ENCODE peak calls at places on chromosomes 1 and 21, in seven cellular contexts. One of them, this sample, is unnamed. For H3K36me3 and H3K4me1, the result is how much of the 10 kb centered on the place peaks cover.

GRCh38 chr1:230077436-230078221 is 10.6 kb downstream of the GALNT2 start:
- DNase-seq in CD8-positive, alpha-beta T cell: no peak
- DNase-seq in heart right ventricle: no peak
- DNase-seq in right atrium auricular region: no peak
- DNase-seq in PC-3: peak
- DNase-seq in ovary: no peak
- DNase-seq in upper lobe of right lung: no peak
- DNase-seq in this sample: no peak

GRCh38 chr1:115327270-115327669 is 10.8 kb downstream of the NGF start:
- DNase-seq in CD8-positive, alpha-beta T cell: no peak
- DNase-seq in heart right ventricle: no peak
- DNase-seq in right atrium auricular region: no peak
- DNase-seq in PC-3: no peak
- DNase-seq in ovary: no peak
- DNase-seq in upper lobe of right lung: no peak
- DNase-seq in this sample: no peak

GRCh38 chr21:34981793-34982192 is 67.3 kb downstream of the RUNX1 start:
- DNase-seq in CD8-positive, alpha-beta T cell: no peak
- DNase-seq in heart right ventricle: no peak
- DNase-seq in right atrium auricular region: no peak
- DNase-seq in PC-3: no peak
- DNase-seq in ovary: no peak
- DNase-seq in upper lobe of right lung: no peak
- DNase-seq in this sample: no peak

GRCh38 chr1:41572224-41572623 is 87.7 kb upstream of the EDN2 start:
- DNase-seq in CD8-positive, alpha-beta T cell: no peak
- DNase-seq in heart right ventricle: no peak
- DNase-seq in right atrium auricular region: peak
- DNase-seq in PC-3: no peak
- DNase-seq in ovary: no peak
- DNase-seq in upper lobe of right lung: no peak
- DNase-seq in this sample: no peak

GRCh38 chr21:38788275-38788911 is 17.3 kb upstream of the ETS2 start:
- DNase-seq in CD8-positive, alpha-beta T cell: no peak
- DNase-seq in heart right ventricle: no peak
- DNase-seq in right atrium auricular region: no peak
- DNase-seq in PC-3: no peak
- DNase-seq in ovary: no peak
- DNase-seq in upper lobe of right lung: no peak
- DNase-seq in this sample: no peak

GRCh38 chr1:11144563-11145256 is 44.4 kb upstream of the ANGPTL7 start:
- DNase-seq in CD8-positive, alpha-beta T cell: no peak
- DNase-seq in heart right ventricle: no peak
- DNase-seq in right atrium auricular region: no peak
- DNase-seq in PC-3: no peak
- DNase-seq in ovary: no peak
- DNase-seq in upper lobe of right lung: no peak
- DNase-seq in this sample: no peak

GRCh38 chr1:152774875-152775274 is at the start of gene LCE1F:
- DNase-seq in CD8-positive, alpha-beta T cell: no peak
- DNase-seq in heart right ventricle: no peak
- DNase-seq in right atrium auricular region: no peak
- DNase-seq in PC-3: no peak
- DNase-seq in ovary: no peak
- DNase-seq in upper lobe of right lung: no peak
- DNase-seq in this sample: no peak

GRCh38 chr1:117262976-117263375 is 52.2 kb upstream of the VTCN1 start:
- DNase-seq in CD8-positive, alpha-beta T cell: no peak
- DNase-seq in heart right ventricle: no peak
- DNase-seq in right atrium auricular region: no peak
- DNase-seq in PC-3: no peak
- DNase-seq in ovary: no peak
- DNase-seq in upper lobe of right lung: no peak
- DNase-seq in this sample: no peak

GRCh38 chr1:1282998-1283397 is 2.8 kb downstream of the SCNN1D start:
- DNase-seq in CD8-positive, alpha-beta T cell: no peak
- DNase-seq in heart right ventricle: peak
- DNase-seq in right atrium auricular region: no peak
- DNase-seq in PC-3: peak
- DNase-seq in ovary: no peak
- DNase-seq in upper lobe of right lung: no peak
- DNase-seq in this sample: no peak

GRCh38 chr1:23020731-23021130 is 1.5 kb downstream of the KDM1A start:
- DNase-seq in CD8-positive, alpha-beta T cell: no peak
- DNase-seq in heart right ventricle: no peak
- DNase-seq in right atrium auricular region: no peak
- DNase-seq in PC-3: peak
- DNase-seq in ovary: no peak
- DNase-seq in upper lobe of right lung: no peak
- DNase-seq in this sample: no peak

GRCh38 chr21:33971492-33972013 is 55.9 kb upstream of the ATP5PO start:
- DNase-seq in CD8-positive, alpha-beta T cell: no peak
- DNase-seq in heart right ventricle: no peak
- DNase-seq in right atrium auricular region: no peak
- DNase-seq in PC-3: peak
- DNase-seq in ovary: no peak
- DNase-seq in upper lobe of right lung: no peak
- DNase-seq in this sample: no peak

GRCh38 chr1:222623458-222623857 is 5.6 kb downstream of the MIA3 start:
- DNase-seq in CD8-positive, alpha-beta T cell: no peak
- DNase-seq in heart right ventricle: no peak
- DNase-seq in right atrium auricular region: no peak
- DNase-seq in PC-3: no peak
- DNase-seq in ovary: no peak
- DNase-seq in upper lobe of right lung: no peak
- DNase-seq in this sample: no peak
- H3K36me3 ChIP-seq in CD8-positive, alpha-beta T cell: under half
- H3K36me3 ChIP-seq in heart right ventricle: half or more
- H3K36me3 ChIP-seq in right atrium auricular region: under half
- H3K36me3 ChIP-seq in PC-3: under half
- H3K36me3 ChIP-seq in ovary: under half
- H3K36me3 ChIP-seq in upper lobe of right lung: half or more
- H3K36me3 ChIP-seq in this sample: under half

DNA sequence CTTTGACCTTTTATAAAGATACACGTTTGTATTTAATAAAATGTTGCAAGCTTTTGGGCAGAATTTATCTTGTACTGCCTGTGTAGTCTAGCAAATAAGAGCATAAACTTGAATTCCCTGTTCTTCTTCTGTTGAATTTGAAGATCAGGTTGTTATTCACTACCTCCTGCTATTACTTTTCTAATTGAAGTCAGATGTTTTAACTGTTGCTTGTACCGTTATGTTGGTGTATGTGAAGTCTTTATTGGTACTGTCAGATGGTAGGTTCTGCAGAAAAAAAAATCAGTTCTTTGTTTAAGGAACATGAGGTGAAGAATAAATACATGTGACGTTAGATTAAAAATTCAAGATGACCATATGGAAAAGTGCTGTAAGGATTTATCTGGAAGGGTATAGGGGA is 69.1 kb downstream of the DYRK1A start:
- DNase-seq in CD8-positive, alpha-beta T cell: no peak
- DNase-seq in heart right ventricle: no peak
- DNase-seq in right atrium auricular region: no peak
- DNase-seq in PC-3: no peak
- DNase-seq in ovary: no peak
- DNase-seq in upper lobe of right lung: no peak
- DNase-seq in this sample: no peak
- H3K4me1 ChIP-seq in CD8-positive, alpha-beta T cell: half or more
- H3K4me1 ChIP-seq in heart right ventricle: half or more
- H3K4me1 ChIP-seq in right atrium auricular region: under half
- H3K4me1 ChIP-seq in PC-3: under half
- H3K4me1 ChIP-seq in ovary: under half
- H3K4me1 ChIP-seq in upper lobe of right lung: under half
- H3K4me1 ChIP-seq in this sample: under half

DNA sequence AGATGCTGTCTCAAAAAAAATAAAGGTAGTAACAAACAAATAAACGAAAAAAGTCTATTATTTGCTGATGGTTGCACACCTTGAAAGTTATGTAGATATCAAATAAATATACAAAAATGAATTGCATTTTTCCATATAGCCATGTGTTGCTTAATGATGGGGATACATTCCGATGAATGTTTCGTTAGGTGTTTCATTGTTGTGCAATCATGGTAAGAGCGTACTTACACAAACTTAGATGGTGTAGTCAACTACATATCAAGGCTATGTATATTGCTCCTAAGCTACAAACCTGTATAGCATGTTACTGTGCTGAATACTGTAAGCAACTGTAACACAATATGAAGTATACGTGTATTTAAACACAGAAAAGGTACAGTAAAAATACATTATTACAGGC is 34.4 kb downstream of the AHCTF1 start:
- DNase-seq in CD8-positive, alpha-beta T cell: no peak
- DNase-seq in heart right ventricle: no peak
- DNase-seq in right atrium auricular region: no peak
- DNase-seq in PC-3: no peak
- DNase-seq in ovary: no peak
- DNase-seq in upper lobe of right lung: no peak
- DNase-seq in this sample: no peak
- H3K36me3 ChIP-seq in CD8-positive, alpha-beta T cell: under half
- H3K36me3 ChIP-seq in heart right ventricle: half or more
- H3K36me3 ChIP-seq in right atrium auricular region: half or more
- H3K36me3 ChIP-seq in PC-3: half or more
- H3K36me3 ChIP-seq in ovary: under half
- H3K36me3 ChIP-seq in upper lobe of right lung: half or more
- H3K36me3 ChIP-seq in this sample: under half

GRCh38 chr1:21297975-21298374 is 7.7 kb upstream of the ECE1 start:
- DNase-seq in CD8-positive, alpha-beta T cell: no peak
- DNase-seq in heart right ventricle: no peak
- DNase-seq in right atrium auricular region: peak
- DNase-seq in PC-3: no peak
- DNase-seq in ovary: no peak
- DNase-seq in upper lobe of right lung: no peak
- DNase-seq in this sample: no peak
- H3K4me1 ChIP-seq in CD8-positive, alpha-beta T cell: half or more
- H3K4me1 ChIP-seq in heart right ventricle: half or more
- H3K4me1 ChIP-seq in right atrium auricular region: half or more
- H3K4me1 ChIP-seq in PC-3: under half
- H3K4me1 ChIP-seq in ovary: under half
- H3K4me1 ChIP-seq in upper lobe of right lung: under half
- H3K4me1 ChIP-seq in this sample: under half

DNA sequence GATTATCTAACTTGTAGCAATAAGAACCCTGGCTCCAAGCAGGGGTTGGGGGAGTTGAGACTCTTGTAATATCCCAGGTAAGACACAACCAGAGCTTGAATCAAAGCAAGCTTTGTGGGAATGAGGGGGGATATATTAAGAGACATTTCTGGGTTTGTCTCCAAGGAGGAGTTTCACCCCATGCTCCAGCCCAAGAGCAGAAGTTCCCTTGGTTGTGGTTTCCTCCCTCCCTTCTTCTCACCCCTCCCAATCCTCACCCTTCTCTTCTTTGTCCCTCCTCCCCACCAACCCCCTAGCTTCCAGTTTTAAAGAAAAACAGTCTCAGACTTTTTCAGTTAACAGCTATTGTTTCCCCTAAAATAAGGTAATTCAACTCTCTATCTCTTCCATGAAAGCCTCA is 11.9 kb downstream of the TRAF3IP3 start:
- DNase-seq in CD8-positive, alpha-beta T cell: no peak
- DNase-seq in heart right ventricle: no peak
- DNase-seq in right atrium auricular region: no peak
- DNase-seq in PC-3: no peak
- DNase-seq in ovary: no peak
- DNase-seq in upper lobe of right lung: no peak
- DNase-seq in this sample: no peak
- H3K36me3 ChIP-seq in CD8-positive, alpha-beta T cell: under half
- H3K36me3 ChIP-seq in heart right ventricle: under half
- H3K36me3 ChIP-seq in right atrium auricular region: under half
- H3K36me3 ChIP-seq in PC-3: under half
- H3K36me3 ChIP-seq in ovary: under half
- H3K36me3 ChIP-seq in upper lobe of right lung: under half
- H3K36me3 ChIP-seq in this sample: under half

GRCh38 chr1:15425521-15425920 is 12.7 kb upstream of the CTRC start:
- DNase-seq in CD8-positive, alpha-beta T cell: no peak
- DNase-seq in heart right ventricle: no peak
- DNase-seq in right atrium auricular region: no peak
- DNase-seq in PC-3: no peak
- DNase-seq in ovary: no peak
- DNase-seq in upper lobe of right lung: no peak
- DNase-seq in this sample: no peak

GRCh38 chr1:15423355-15424077 is 13.8 kb downstream of the EFHD2 start:
- DNase-seq in CD8-positive, alpha-beta T cell: no peak
- DNase-seq in heart right ventricle: no peak
- DNase-seq in right atrium auricular region: no peak
- DNase-seq in PC-3: no peak
- DNase-seq in ovary: no peak
- DNase-seq in upper lobe of right lung: no peak
- DNase-seq in this sample: no peak

GRCh38 chr1:15424146-15424667 is 14.0 kb upstream of the CTRC start:
- DNase-seq in CD8-positive, alpha-beta T cell: no peak
- DNase-seq in heart right ventricle: no peak
- DNase-seq in right atrium auricular region: no peak
- DNase-seq in PC-3: no peak
- DNase-seq in ovary: no peak
- DNase-seq in upper lobe of right lung: no peak
- DNase-seq in this sample: peak

GRCh38 chr1:15425961-15426360 is 12.3 kb upstream of the CTRC start:
- DNase-seq in CD8-positive, alpha-beta T cell: no peak
- DNase-seq in heart right ventricle: no peak
- DNase-seq in right atrium auricular region: no peak
- DNase-seq in PC-3: no peak
- DNase-seq in ovary: no peak
- DNase-seq in upper lobe of right lung: no peak
- DNase-seq in this sample: no peak

GRCh38 chr1:15424981-15425380 is 13.3 kb upstream of the CTRC start:
- DNase-seq in CD8-positive, alpha-beta T cell: no peak
- DNase-seq in heart right ventricle: no peak
- DNase-seq in right atrium auricular region: no peak
- DNase-seq in PC-3: no peak
- DNase-seq in ovary: no peak
- DNase-seq in upper lobe of right lung: no peak
- DNase-seq in this sample: no peak
- H3K4me1 ChIP-seq in CD8-positive, alpha-beta T cell: under half
- H3K4me1 ChIP-seq in heart right ventricle: half or more
- H3K4me1 ChIP-seq in right atrium auricular region: under half
- H3K4me1 ChIP-seq in PC-3: under half
- H3K4me1 ChIP-seq in ovary: under half
- H3K4me1 ChIP-seq in upper lobe of right lung: under half
- H3K4me1 ChIP-seq in this sample: under half

DNA sequence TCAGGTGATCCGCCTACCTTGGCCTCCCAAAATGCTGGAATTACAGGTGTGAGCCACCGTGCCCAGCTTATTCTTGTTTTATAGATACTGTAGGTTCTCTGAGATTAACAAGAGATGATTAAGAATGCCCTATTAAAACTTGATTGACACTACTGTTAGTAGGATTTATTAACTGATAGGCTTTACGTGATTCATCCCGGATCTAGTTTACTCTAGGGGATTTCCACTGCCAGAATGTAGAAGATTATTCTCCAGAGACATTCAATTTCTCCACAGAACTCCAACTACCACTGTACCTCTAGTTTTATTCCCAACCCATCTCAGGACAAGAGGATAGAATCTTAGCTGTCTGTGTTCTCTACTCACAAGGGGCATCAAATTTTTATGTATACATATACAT is 26.3 kb upstream of the RBM34 start:
- DNase-seq in CD8-positive, alpha-beta T cell: no peak
- DNase-seq in heart right ventricle: no peak
- DNase-seq in right atrium auricular region: no peak
- DNase-seq in PC-3: no peak
- DNase-seq in ovary: no peak
- DNase-seq in upper lobe of right lung: no peak
- DNase-seq in this sample: no peak
- H3K36me3 ChIP-seq in CD8-positive, alpha-beta T cell: under half
- H3K36me3 ChIP-seq in heart right ventricle: under half
- H3K36me3 ChIP-seq in right atrium auricular region: under half
- H3K36me3 ChIP-seq in PC-3: under half
- H3K36me3 ChIP-seq in ovary: under half
- H3K36me3 ChIP-seq in upper lobe of right lung: under half
- H3K36me3 ChIP-seq in this sample: under half

This sample was measured in kidney.